ENCODE peak calls at places on chromosome 2, in five cellular contexts. S is stimulated activated CD8-positive, alpha-beta memory T cell treated with anti-CD3 and anti-CD28 coated beads, Interleukin-12 subunit alpha, Interleukin-12 subunit beta, amount 100 ng/mL, for 1 hour; O is cardiac septum; Y is OCI-M1; E is activated T-cell treated with anti-CD3 and anti-CD28 coated beads, Interleukin-2, amount 50 U/mL, for 72 hours. N is an unnamed sample.
A peak's percentile ranks its signal among the peaks of the same experiment; 100 is the strongest.

GRCh38 chr2:113889471-113890252 is at the start of gene ACTR3:
- DNase-seq in E (peak; percentile 98), O (peak; percentile 99), Y (peak; percentile 99), S (peak; percentile 94), N (peak; percentile 97)

GRCh38 chr2:66839551-66840320 is 404.8 kb downstream of the MEIS1 start:
- DNase-seq in O (no peak), E (no peak), Y (no peak), S (no peak), N (no peak)

GRCh38 chr2:45121236-45121927 is 112.1 kb upstream of the SIX2 start:
- DNase-seq in E (no peak), Y (no peak), S (no peak), O (no peak), N (no peak)

GRCh38 chr2:178523596-178524134 is 43.4 kb downstream of the PLEKHA3 start:
- DNase-seq in S (no peak), O (no peak), Y (no peak), E (no peak), N (no peak)

GRCh38 chr2:8983571-8983970 is 19.9 kb downstream of the MBOAT2 start:
- DNase-seq in O (no peak), E (no peak), S (no peak), Y (no peak), N (no peak)

GRCh38 chr2:201631041-201631440 is 12.3 kb downstream of the TMEM237 start:
- DNase-seq in E (no peak), O (no peak), S (no peak), Y (no peak), N (no peak)

GRCh38 chr2:200596774-200597173 is 11.0 kb downstream of the AOX1 start:
- DNase-seq in S (no peak), E (no peak), O (no peak), Y (no peak), N (no peak)

GRCh38 chr2:179860255-179861026 is 971 bp downstream of the ZNF385B start:
- DNase-seq in Y (no peak), E (no peak), S (no peak), O (no peak), N (no peak)

GRCh38 chr2:112682101-112682500 is 36.4 kb downstream of the SLC20A1 start:
- DNase-seq in O (peak; percentile 82), Y (no peak), E (no peak), S (no peak), N (no peak)

GRCh38 chr2:14903709-14904374 is 271.3 kb downstream of the LRATD1 start:
- DNase-seq in Y (peak; percentile 90), E (peak; percentile 79), S (no peak), O (no peak), N (no peak)

GRCh38 chr2:228039752-228040534 is 141.5 kb downstream of the SPHKAP start:
- DNase-seq in O (no peak), S (no peak), E (no peak), Y (peak; percentile 54), N (no peak)

GRCh38 chr2:46187112-46187618 is 110.0 kb upstream of the EPAS1 start:
- DNase-seq in S (no peak), E (peak; percentile 42), Y (peak; percentile 81), O (no peak), N (no peak)

GRCh38 chr2:65608966-65609365 is 176.6 kb upstream of the SPRED2 start:
- DNase-seq in Y (no peak), S (no peak), O (no peak), E (no peak), N (no peak)

GRCh38 chr2:136284226-136285119 is 166.5 kb upstream of the CXCR4 start:
- DNase-seq in S (no peak), Y (no peak), E (no peak), O (no peak), N (no peak)

GRCh38 chr2:173866858-173867620 is 98.1 kb downstream of the SP3 start:
- DNase-seq in Y (no peak), O (no peak), E (no peak), S (no peak), N (no peak)

GRCh38 chr2:39080152-39080551 is 40.7 kb downstream of the SOS1 start:
- DNase-seq in Y (no peak), E (no peak), S (no peak), O (no peak), N (no peak)

GRCh38 chr2:11748018-11748860 is 1.8 kb downstream of the LPIN1 start:
- DNase-seq in S (no peak), Y (no peak), O (no peak), E (peak; percentile 40), N (no peak)

GRCh38 chr2:152228215-152228614 is 52.7 kb upstream of the STAM2 start:
- DNase-seq in E (no peak), S (no peak), O (no peak), Y (no peak), N (no peak)

GRCh38 chr2:196322963-196323810 is 151.8 kb upstream of the STK17B start:
- DNase-seq in Y (peak; percentile 41), S (no peak), O (no peak), E (no peak), N (no peak)

GRCh38 chr2:195543902-195544894 is 112.8 kb upstream of the SLC39A10 start:
- DNase-seq in S (no peak), Y (peak; percentile 67), E (peak; percentile 49), O (no peak), N (no peak)

GRCh38 chr2:43305537-43305936 is 79.1 kb upstream of the ZFP36L2 start:
- DNase-seq in O (no peak), S (no peak), Y (no peak), E (no peak), N (no peak)

GRCh38 chr2:39780825-39781600 is 2.0 kb upstream of the THUMPD2 start:
- DNase-seq in S (no peak), Y (peak; percentile 81), E (no peak), O (no peak), N (no peak)

GRCh38 chr2:94996401-94997100 is 29.0 kb upstream of the MAL start:
- DNase-seq in Y (no peak), E (no peak), S (no peak), O (peak; percentile 46), N (no peak)

GRCh38 chr2:207163053-207163814 is 2.5 kb downstream of the KLF7 start:
- DNase-seq in O (peak; percentile 76), E (peak; percentile 32), S (no peak), Y (peak; percentile 9), N (no peak)

GRCh38 chr2:2646312-2647051 is 315.4 kb upstream of the MYT1L start:
- DNase-seq in S (no peak), O (no peak), E (peak; percentile 36), Y (peak; percentile 6), N (peak; percentile 80)

GRCh38 chr2:40886660-40887059 is 434.8 kb upstream of the SLC8A1 start:
- DNase-seq in E (no peak), O (no peak), Y (no peak), S (no peak), N (no peak)

N was measured in stimulated activated naive CD4-positive, alpha-beta T cell.